ENCODE peak calls at places on chromosomes 4 and X, in four cellular contexts. J is right atrium auricular region, Q is cardiac muscle cell, R is lung. F is an unnamed sample. For H3K27me3, the result is how much of the 10 kb centered on the place peaks cover.

GRCh38 chr4:5409237-5409636 is 299.1 kb downstream of the EVC2 start:
- DNase-seq in J (no peak), Q (no peak), R (no peak), F (no peak)

GRCh38 chr4:39319678-39320077 is 46.5 kb downstream of the RFC1 start:
- DNase-seq in J (no peak), Q (no peak), R (no peak), F (no peak)

GRCh38 chr4:122218762-122219161 is 66.6 kb downstream of the BLTP1 start:
- DNase-seq in J (no peak), Q (peak), R (no peak), F (no peak)

GRCh38 chrX:47311857-47312774 is 58.3 kb upstream of the ZNF157 start:
- DNase-seq in J (no peak), Q (peak), R (peak), F (peak)

GRCh38 chr4:101200561-101200960 is 146.8 kb downstream of the PPP3CA start:
- DNase-seq in J (no peak), Q (no peak), R (no peak), F (no peak)

GRCh38 chr4:6019316-6020263 is 1.4 kb upstream of the C4orf50 start:
- DNase-seq in J (peak), Q (peak), R (peak), F (no peak)

GRCh38 chr4:97593248-97593647 is 550.0 kb downstream of the STPG2 start:
- DNase-seq in J (no peak), Q (no peak), R (no peak), F (no peak)

GRCh38 chr4:151524610-151525009 is 115.6 kb downstream of the FHIP1A start:
- DNase-seq in J (no peak), Q (no peak), R (no peak), F (no peak)

GRCh38 chrX:850471-850916 is 219.9 kb downstream of the SHOX start:
- DNase-seq in J (no peak), Q (no peak), R (no peak), F (no peak)

GRCh38 chrX:3362956-3363355 is 16.5 kb upstream of the MXRA5 start:
- DNase-seq in J (no peak), Q (no peak), R (no peak), F (no peak)

GRCh38 chrX:41759817-41760216 is 35.8 kb downstream of the GPR82 start:
- DNase-seq in J (no peak), Q (peak), R (no peak), F (no peak)

GRCh38 chrX:43655151-43655676 is 885 bp upstream of the MAOA start:
- DNase-seq in J (peak), Q (peak), R (peak), F (peak)

GRCh38 chr4:98474408-98474844 is 184.0 kb downstream of the TSPAN5 start:
- DNase-seq in J (no peak), Q (no peak), R (no peak), F (no peak)

GRCh38 chr4:1813915-1814314 is 20.8 kb downstream of the FGFR3 start:
- DNase-seq in J (no peak), Q (no peak), R (no peak), F (no peak)

GRCh38 chrX:112477653-112478052 is 202.1 kb downstream of the LHFPL1 start:
- DNase-seq in J (no peak), Q (no peak), R (no peak), F (no peak)

GRCh38 chr4:113646456-113646809 is 115.1 kb downstream of the CAMK2D start:
- DNase-seq in J (no peak), Q (peak), R (no peak), F (no peak)

GRCh38 chr4:158176108-158176507 is 3.3 kb upstream of the GASK1B start:
- DNase-seq in J (no peak), Q (no peak), R (peak), F (no peak)

GRCh38 chrX:105477351-105477750 is 256.9 kb upstream of the TEX13A start:
- DNase-seq in J (no peak), Q (no peak), R (no peak), F (no peak)

GRCh38 chr4:182015893-182016292 is 227.3 kb upstream of the TENM3 start:
- DNase-seq in J (no peak), Q (no peak), R (no peak), F (no peak)

GRCh38 chrX:111847491-111847890 is 28.5 kb upstream of the TRPC5OS start:
- DNase-seq in J (no peak), Q (no peak), R (no peak), F (no peak)

GRCh38 chr4:25157071-25157470 is 3.2 kb downstream of the SEPSECS start:
- DNase-seq in J (no peak), Q (no peak), R (no peak), F (no peak)

GRCh38 chr4:29079260-29079659 is 1640.9 kb upstream of the PCDH7 start:
- DNase-seq in J (no peak), Q (no peak), R (no peak), F (no peak)

GRCh38 chr4:98446499-98447375 is 185.6 kb downstream of the RAP1GDS1 start:
- DNase-seq in J (no peak), Q (no peak), R (no peak), F (peak)

GRCh38 chr4:165326831-165327210 is 648 bp upstream of the MSMO1 start:
- DNase-seq in J (no peak), Q (peak), R (peak), F (no peak)

GRCh38 chr4:16253127-16253960 is 27.1 kb upstream of the TAPT1 start:
- DNase-seq in J (no peak), Q (no peak), R (peak), F (no peak)

GRCh38 chr4:154208424-154208823 is 283.2 kb downstream of the DCHS2 start:
- DNase-seq in J (no peak), Q (no peak), R (no peak), F (no peak)

GRCh38 chr4:75821966-75822365 is 80.3 kb downstream of the PPEF2 start:
- DNase-seq in J (no peak), Q (no peak), R (no peak), F (no peak)

GRCh38 chr4:65623509-65623908 is 46.8 kb downstream of the EPHA5 start:
- DNase-seq in J (no peak), Q (no peak), R (no peak), F (no peak)

GRCh38 chr4:149702414-149703108 is 113.1 kb downstream of the IQCM start:
- DNase-seq in J (no peak), Q (no peak), R (no peak), F (no peak)

GRCh38 chr4:121784975-121785374 is 16.1 kb upstream of the EXOSC9 start:
- DNase-seq in J (no peak), Q (no peak), R (no peak), F (no peak)

GRCh38 chr4:152259866-152260265 is 276.0 kb downstream of the FBXW7 start:
- DNase-seq in J (no peak), Q (no peak), R (no peak), F (no peak)

GRCh38 chr4:175705407-175705806 is 106.7 kb downstream of the GPM6A start:
- DNase-seq in J (no peak), Q (peak), R (no peak), F (no peak)

GRCh38 chr4:75004755-75005668 is 72.1 kb downstream of the PARM1 start:
- DNase-seq in J (no peak), Q (no peak), R (no peak), F (no peak)

GRCh38 chrX:23634181-23634580 is 33.1 kb upstream of the PRDX4 start:
- DNase-seq in J (no peak), Q (no peak), R (no peak), F (no peak)

GRCh38 chrX:20500171-20500865 is 233.6 kb upstream of the RPS6KA3 start:
- DNase-seq in J (no peak), Q (no peak), R (no peak), F (no peak)

GRCh38 chr4:3317656-3318211 is 24.9 kb downstream of the RGS12 start:
- DNase-seq in J (peak), Q (no peak), R (no peak), F (no peak)

GRCh38 chr4:7324651-7325121 is 110.0 kb downstream of the PSAPL1 start:
- DNase-seq in J (no peak), Q (no peak), R (no peak), F (no peak)

GRCh38 chr4:121397434-121397833 is 16.6 kb upstream of the QRFPR start:
- DNase-seq in J (no peak), Q (no peak), R (no peak), F (no peak)

GRCh38 chrX:96004386-96004785 is 680.3 kb upstream of the DIAPH2 start:
- DNase-seq in J (no peak), Q (no peak), R (no peak), F (no peak)

GRCh38 chrX:10568428-10568827 is 52.0 kb downstream of the MID1 start:
- DNase-seq in J (no peak), Q (no peak), R (no peak), F (no peak)
- H3K27me3 ChIP-seq in J (under half), Q (under half), R (under half), F (under half)

GRCh38 chr4:21469438-21470032 is 479.0 kb downstream of the KCNIP4 start:
- DNase-seq in J (no peak), Q (peak), R (no peak), F (no peak)
- TF ChIP-seq CTCF in J (no peak), Q (peak), R (no peak), F (no peak)

GRCh38 chr4:174314770-174315169 is 31.1 kb downstream of the CEP44 start:
- DNase-seq in J (no peak), Q (no peak), R (no peak), F (no peak)
- H3K27me3 ChIP-seq in J (under half), Q (under half), R (under half), F (under half)

GRCh38 chr4:14965071-14965470 is 37.2 kb upstream of the CPEB2 start:
- DNase-seq in J (no peak), Q (no peak), R (no peak), F (no peak)

DNA sequence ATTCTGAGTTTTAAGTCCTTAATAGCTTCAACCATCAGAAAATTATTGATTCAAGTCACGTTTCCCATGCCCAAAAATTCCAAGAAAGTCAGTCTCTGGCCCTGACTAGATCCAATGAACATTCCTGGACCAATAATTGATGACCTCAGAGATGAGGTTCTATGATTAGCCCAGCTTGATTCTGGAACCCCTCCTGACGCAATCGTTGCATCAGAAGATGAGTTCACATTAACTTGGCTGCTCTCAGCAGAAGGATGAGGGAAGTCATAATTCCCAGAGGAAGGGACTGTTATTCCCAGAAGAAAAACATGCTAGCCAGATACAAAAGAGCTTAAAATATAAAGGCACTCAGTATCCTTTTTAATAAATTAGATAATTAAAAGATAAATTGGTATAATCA is 34.3 kb upstream of the CPEB2 start:
- DNase-seq in J (no peak), Q (no peak), R (no peak), F (no peak)
- TF ChIP-seq CTCF in J (no peak), Q (no peak), R (no peak), F (no peak)

DNA sequence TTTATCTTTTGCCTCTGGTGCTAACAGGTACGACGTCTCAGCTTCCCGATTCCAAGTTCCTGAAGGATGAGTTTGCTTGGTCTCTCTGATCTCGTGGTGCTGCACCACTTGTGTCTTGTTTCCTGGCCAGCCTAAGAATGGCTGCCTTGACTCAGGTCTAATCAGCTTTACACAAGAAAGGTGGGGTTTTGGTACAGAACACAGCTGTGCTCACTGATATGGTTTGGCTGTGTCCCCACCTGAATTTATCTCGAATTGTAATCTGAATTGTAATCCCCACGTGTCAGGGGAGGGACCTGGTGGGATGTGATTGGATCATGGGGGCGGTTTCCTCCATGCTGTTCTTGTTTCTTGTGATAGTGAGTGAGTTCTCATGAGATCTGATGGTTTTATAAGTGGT is 305.3 kb upstream of the NOCT start:
- DNase-seq in J (no peak), Q (no peak), R (no peak), F (no peak)
- H3K27me3 ChIP-seq in J (under half), Q (under half), R (under half), F (under half)

GRCh38 chrX:138748480-138748879 is 37.0 kb upstream of the FGF13 start:
- DNase-seq in J (no peak), Q (peak), R (no peak), F (no peak)
- TF ChIP-seq CTCF in J (peak), Q (peak), R (peak), F (no peak)

DNA sequence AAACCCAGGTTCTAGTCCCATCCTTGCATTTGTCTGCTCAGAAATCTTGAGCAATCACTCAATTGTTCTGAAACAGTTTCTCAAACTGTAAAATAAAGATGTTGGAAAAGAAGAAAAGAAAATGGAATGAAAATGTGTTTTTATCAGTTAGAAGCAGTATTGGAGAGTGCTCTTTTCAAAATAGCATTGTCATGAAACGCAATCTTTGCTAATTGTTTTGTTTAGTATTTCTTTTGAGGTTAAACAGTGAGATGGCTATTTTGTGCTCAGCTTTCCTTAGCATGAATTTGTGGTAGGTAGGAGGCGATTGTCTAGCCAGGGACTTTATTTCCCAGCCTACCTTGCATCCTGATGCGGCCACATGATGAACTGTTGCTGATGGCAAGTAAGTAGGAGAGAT is 10.6 kb upstream of the HPF1 start:
- DNase-seq in J (no peak), Q (no peak), R (no peak), F (no peak)
- H3K27me3 ChIP-seq in J (under half), Q (under half), R (under half), F (under half)

DNA sequence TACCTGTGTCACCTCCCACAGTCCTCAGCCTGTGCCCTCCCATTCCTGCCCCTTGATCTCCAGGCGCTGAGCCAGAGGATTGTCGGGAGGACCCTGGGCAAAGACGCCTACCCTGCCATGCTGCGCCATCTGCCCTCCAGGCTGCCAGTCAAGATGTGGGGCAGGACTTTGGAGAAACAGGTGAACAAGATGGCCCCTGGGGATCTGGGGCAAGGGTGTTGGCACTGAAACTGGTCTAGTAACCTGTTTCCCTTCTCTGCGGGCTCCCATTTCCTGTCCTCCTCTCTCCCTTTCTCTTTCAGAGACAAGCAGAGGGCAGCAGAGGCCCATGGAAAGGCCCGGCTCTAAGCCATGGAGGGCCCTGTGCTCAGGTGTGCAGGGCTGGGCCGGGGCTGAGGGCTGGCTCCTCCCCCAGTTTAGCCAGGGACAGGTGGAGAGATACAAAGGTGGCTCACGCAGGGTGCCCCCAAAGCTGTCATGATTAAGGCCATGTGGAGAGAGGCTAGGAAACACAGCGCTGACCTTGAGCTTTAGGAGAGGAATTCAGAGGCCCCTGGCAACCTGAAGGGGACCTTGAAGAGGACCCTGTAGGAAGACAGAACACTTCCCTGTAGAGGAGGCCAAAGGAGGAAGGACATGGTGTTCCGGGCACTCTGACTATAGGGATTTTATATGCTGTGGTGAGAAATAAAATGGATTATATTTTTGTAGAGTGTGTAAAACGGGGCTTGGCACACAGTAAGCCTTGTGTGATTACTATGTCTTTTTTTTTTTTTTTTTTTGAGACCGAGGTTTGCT is at the start of gene GLOD5:
- DNase-seq in J (no peak), Q (peak), R (peak), F (no peak)
- TF ChIP-seq CTCF in J (no peak), Q (no peak), R (no peak), F (no peak)

GRCh38 chrX:40153335-40154221 is 55.8 kb upstream of the BCOR start:
- DNase-seq in J (no peak), Q (peak), R (no peak), F (peak)

GRCh38 chrX:40152706-40153334 is 55.1 kb upstream of the BCOR start:
- DNase-seq in J (no peak), Q (no peak), R (no peak), F (no peak)

GRCh38 chrX:40150503-40150902 is 52.7 kb upstream of the BCOR start:
- DNase-seq in J (no peak), Q (no peak), R (no peak), F (no peak)

GRCh38 chrX:40151211-40152172 is 53.7 kb upstream of the BCOR start:
- DNase-seq in J (no peak), Q (peak), R (no peak), F (no peak)

GRCh38 chrX:40152173-40152705 is 54.5 kb upstream of the BCOR start:
- DNase-seq in J (no peak), Q (no peak), R (no peak), F (no peak)
- H3K27me3 ChIP-seq in J (under half), Q (under half), R (under half), F (under half)

F was measured in CD4-positive, alpha-beta T cell.